ENCODE peak calls at places on chromosomes 13 and 19, in nine cellular contexts. H, F, Y, X, L, U, B, A and W are unnamed samples.

GRCh38 chr19:47363758-47364529 is 14.8 kb downstream of the DHX34 start:
- DNase-seq in H (no peak), F (peak; percentile 65), Y (no peak), X (no peak), L (no peak), U (peak; percentile 28), B (no peak), A (no peak), W (no peak)

GRCh38 chr19:30425885-30426838 is 54.0 kb downstream of the ZNF536 start:
- DNase-seq in H (no peak), F (no peak), Y (no peak), X (no peak), L (no peak), U (no peak), B (no peak), A (no peak), W (no peak)

GRCh38 chr13:94534171-94534570 is 54.7 kb upstream of the DCT start:
- DNase-seq in H (no peak), F (peak; percentile 45), Y (no peak), X (no peak), L (no peak), U (no peak), B (no peak), A (no peak), W (no peak)

GRCh38 chr19:46913852-46914430 is 53.1 kb downstream of the ARHGAP35 start:
- DNase-seq in H (no peak), F (peak; percentile 49), Y (peak; percentile 34), X (no peak), L (no peak), U (no peak), B (no peak), A (no peak), W (peak; percentile 31)

GRCh38 chr13:109652536-109652935 is 133.8 kb downstream of the IRS2 start:
- DNase-seq in H (no peak), F (peak; percentile 16), Y (no peak), X (no peak), L (no peak), U (no peak), B (no peak), A (no peak), W (no peak)

GRCh38 chr13:107459430-107459829 is 755.9 kb downstream of the LIG4 start:
- DNase-seq in H (no peak), F (peak; percentile 85), Y (no peak), X (no peak), L (no peak), U (no peak), B (no peak), A (no peak), W (no peak)

GRCh38 chr13:113789167-113789566 is 30.1 kb downstream of the TMEM255B start:
- DNase-seq in H (no peak), F (no peak), Y (no peak), X (no peak), L (no peak), U (no peak), B (no peak), A (no peak), W (no peak)

GRCh38 chr19:45659096-45659729 is 8.8 kb upstream of the GIPR start:
- DNase-seq in H (no peak), F (no peak), Y (no peak), X (no peak), L (no peak), U (no peak), B (no peak), A (no peak), W (no peak)

GRCh38 chr13:20401586-20401957 is 124.1 kb downstream of the CRYL1 start:
- DNase-seq in H (no peak), F (no peak), Y (no peak), X (no peak), L (no peak), U (no peak), B (no peak), A (no peak), W (no peak)

GRCh38 chr13:35699805-35700204 is 223.3 kb upstream of the MAB21L1 start:
- DNase-seq in H (no peak), F (peak; percentile 66), Y (peak; percentile 26), X (no peak), L (no peak), U (no peak), B (no peak), A (no peak), W (no peak)

DNA sequence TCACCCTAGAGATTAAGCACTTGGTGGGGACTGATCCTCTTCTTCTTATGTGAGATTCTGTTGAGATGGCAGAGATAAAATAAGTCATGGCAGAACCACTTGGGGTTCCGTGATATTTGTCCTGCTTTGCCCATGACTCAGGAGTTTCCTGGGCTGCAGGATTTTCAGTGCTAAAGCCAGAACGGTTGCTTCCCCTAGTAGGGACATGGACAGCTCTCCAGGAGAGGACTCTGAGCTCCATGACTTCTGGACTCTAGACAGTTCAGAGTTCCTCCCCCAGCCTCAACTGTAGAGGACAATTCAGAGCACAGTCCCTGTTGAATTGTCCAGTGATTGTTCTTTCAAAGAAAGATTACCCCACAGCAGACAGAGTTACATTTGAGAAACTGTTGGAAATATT is 98.8 kb downstream of the OLFM4 start:
- DNase-seq in H (no peak), F (no peak), Y (no peak), X (no peak), L (no peak), U (no peak), B (no peak), A (no peak), W (no peak)
- H3K4me1 ChIP-seq in H (no peaks in the 10 kb centered on the region), F (no peaks in the 10 kb centered on the region), Y (no peaks in the 10 kb centered on the region), X (no peaks in the 10 kb centered on the region), L (no peaks in the 10 kb centered on the region), U (peaks cover 5% of the 10 kb centered on the region), B (no peaks in the 10 kb centered on the region), A (no peaks in the 10 kb centered on the region), W (no peaks in the 10 kb centered on the region)

DNA sequence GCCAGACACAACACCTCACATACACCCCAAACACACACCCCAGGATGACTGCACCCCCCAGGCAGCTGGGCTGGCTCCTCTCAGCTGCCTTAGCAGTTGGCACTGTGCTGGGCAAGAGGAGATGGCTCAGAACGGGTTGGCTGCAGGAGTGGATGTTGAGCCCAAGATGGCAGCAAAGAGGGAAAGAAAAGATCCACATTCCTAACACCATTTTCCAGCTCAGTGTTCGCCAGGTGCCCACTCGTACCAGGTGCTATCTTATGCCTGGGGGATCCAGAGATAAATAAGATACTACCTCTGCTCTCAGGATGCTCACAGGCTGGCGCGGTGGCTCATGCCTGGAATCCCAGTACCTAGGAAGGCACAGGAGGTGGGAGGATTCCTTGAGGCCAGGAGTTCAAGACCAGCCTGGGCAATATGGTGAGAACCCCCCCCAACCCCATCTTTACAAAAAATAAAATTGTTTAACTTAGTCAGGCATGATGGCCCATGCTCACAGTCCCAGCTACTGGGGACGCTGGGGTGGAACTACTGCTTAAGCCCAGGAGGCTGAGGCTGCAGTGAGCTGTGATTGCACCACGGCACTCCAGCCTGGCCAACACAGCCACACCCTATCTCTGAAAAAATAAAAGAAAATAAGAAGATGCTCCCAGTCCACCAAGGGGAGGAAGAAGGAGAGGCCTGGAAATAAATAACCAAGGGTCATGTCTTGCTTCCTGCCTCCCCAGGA is 89.7 kb upstream of the ZNF507 start:
- DNase-seq in H (no peak), F (no peak), Y (no peak), X (no peak), L (no peak), U (no peak), B (no peak), A (no peak), W (no peak)
- H3K27me3 ChIP-seq in H (no peaks in the 10 kb centered on the region), F (no peaks in the 10 kb centered on the region), Y (peaks cover 9% of the 10 kb centered on the region), X (no peaks in the 10 kb centered on the region), L (no peaks in the 10 kb centered on the region), U (no peaks in the 10 kb centered on the region), B (no peaks in the 10 kb centered on the region), A (no peaks in the 10 kb centered on the region), W (no peaks in the 10 kb centered on the region)

GRCh38 chr13:43054803-43055802 is 31.7 kb downstream of the DNAJC15 start:
- DNase-seq in H (no peak), F (peak; percentile 87), Y (peak; percentile 40), X (no peak), L (no peak), U (peak; percentile 86), B (peak; percentile 16), A (no peak), W (no peak)
- H3K4me3 ChIP-seq in H (peak overlapping the region; percentile 37), F (peak overlapping the region; percentile 54), Y (peak overlapping the region; percentile 56), X (peak overlapping the region; percentile 71), L (peak overlapping the region; percentile 62), U (peak overlapping the region; percentile 31), B (no peak overlapping the region), A (peak overlapping the region; percentile 58), W (peak overlapping the region; percentile 100)

DNA sequence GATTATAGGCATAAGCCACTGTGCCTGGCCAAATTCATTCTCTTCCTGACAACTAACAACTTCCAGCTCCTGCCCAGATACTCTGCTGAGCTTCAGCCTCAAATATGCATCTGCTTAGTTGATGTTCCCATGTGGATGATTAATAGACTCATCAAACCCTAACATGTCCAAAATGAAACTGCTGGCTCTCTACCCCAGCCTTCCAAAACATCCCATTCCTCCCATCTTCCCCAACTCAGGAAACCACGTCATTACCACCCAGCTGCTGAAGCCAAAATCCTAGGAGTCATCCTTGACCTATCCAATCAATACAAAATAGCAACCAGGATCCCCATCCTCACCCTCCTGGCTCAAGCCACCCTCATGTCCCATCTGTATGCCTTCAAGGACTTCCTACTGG is 20.9 kb downstream of the POU2F2 start:
- DNase-seq in H (no peak), F (peak; percentile 75), Y (no peak), X (no peak), L (no peak), U (no peak), B (no peak), A (no peak), W (no peak)
- H3K4me1 ChIP-seq in H (no peaks in the 10 kb centered on the region), F (peaks cover 25% of the 10 kb centered on the region), Y (peaks cover 37% of the 10 kb centered on the region), X (peaks cover 12% of the 10 kb centered on the region), L (peaks cover 6% of the 10 kb centered on the region), U (no peaks in the 10 kb centered on the region), B (peaks cover 17% of the 10 kb centered on the region), A (no peaks in the 10 kb centered on the region), W (peaks cover 5% of the 10 kb centered on the region)

GRCh38 chr19:7729211-7729610 is 2.7 kb downstream of the CLEC4G start:
- DNase-seq in H (no peak), F (no peak), Y (no peak), X (no peak), L (no peak), U (no peak), B (no peak), A (no peak), W (no peak)
- H3K27me3 ChIP-seq in H (peaks cover 28% of the 10 kb centered on the region), F (peaks cover 46% of the 10 kb centered on the region), Y (peaks cover 62% of the 10 kb centered on the region), X (no peaks in the 10 kb centered on the region), L (peaks cover 21% of the 10 kb centered on the region), U (peaks cover 97% of the 10 kb centered on the region), B (peaks cover 68% of the 10 kb centered on the region), A (peaks cover 5% of the 10 kb centered on the region), W (peaks cover 10% of the 10 kb centered on the region)